ENCODE peak calls at places on chromosomes 5 and 9, in six cellular contexts. One of them, this sample, is unnamed.

GRCh38 chr9:95667789-95668188 is 151.0 kb upstream of the PTCH1 start:
- DNase-seq in adrenal gland: no peak
- DNase-seq in CD8-positive, alpha-beta memory T cell: no peak
- DNase-seq in fibroblast of lung: no peak
- DNase-seq in cardiac muscle cell: no peak
- DNase-seq in IMR-90: no peak
- DNase-seq in this sample: no peak

GRCh38 chr5:98997000-98997399 is 68.2 kb upstream of the CHD1 start:
- DNase-seq in adrenal gland: no peak
- DNase-seq in CD8-positive, alpha-beta memory T cell: no peak
- DNase-seq in fibroblast of lung: peak; percentile 17
- DNase-seq in cardiac muscle cell: no peak
- DNase-seq in IMR-90: peak; percentile 29
- DNase-seq in this sample: no peak

GRCh38 chr9:74804018-74804385 is 83.7 kb downstream of the TRPM6 start:
- DNase-seq in adrenal gland: no peak
- DNase-seq in CD8-positive, alpha-beta memory T cell: no peak
- DNase-seq in fibroblast of lung: no peak
- DNase-seq in cardiac muscle cell: no peak
- DNase-seq in IMR-90: no peak
- DNase-seq in this sample: no peak

GRCh38 chr5:150395690-150395979 is 17.1 kb downstream of the CD74 start:
- DNase-seq in adrenal gland: no peak
- DNase-seq in CD8-positive, alpha-beta memory T cell: no peak
- DNase-seq in fibroblast of lung: no peak
- DNase-seq in cardiac muscle cell: no peak
- DNase-seq in IMR-90: no peak
- DNase-seq in this sample: no peak

GRCh38 chr5:65722575-65723424 is 795 bp downstream of the NLN start:
- DNase-seq in adrenal gland: no peak
- DNase-seq in CD8-positive, alpha-beta memory T cell: no peak
- DNase-seq in fibroblast of lung: peak; percentile 75
- DNase-seq in cardiac muscle cell: peak; percentile 50
- DNase-seq in IMR-90: peak; percentile 63
- DNase-seq in this sample: no peak

GRCh38 chr5:146369691-146370090 is 31.1 kb downstream of the POU4F3 start:
- DNase-seq in adrenal gland: no peak
- DNase-seq in CD8-positive, alpha-beta memory T cell: no peak
- DNase-seq in fibroblast of lung: no peak
- DNase-seq in cardiac muscle cell: no peak
- DNase-seq in IMR-90: peak; percentile 53
- DNase-seq in this sample: no peak

GRCh38 chr9:4020747-4021296 is 279.0 kb downstream of the GLIS3 start:
- DNase-seq in adrenal gland: peak; percentile 57
- DNase-seq in CD8-positive, alpha-beta memory T cell: no peak
- DNase-seq in fibroblast of lung: no peak
- DNase-seq in cardiac muscle cell: peak; percentile 63
- DNase-seq in IMR-90: peak; percentile 3
- DNase-seq in this sample: no peak

GRCh38 chr5:153476767-153477166 is 13.7 kb upstream of the GRIA1 start:
- DNase-seq in adrenal gland: no peak
- DNase-seq in CD8-positive, alpha-beta memory T cell: no peak
- DNase-seq in fibroblast of lung: peak; percentile 90
- DNase-seq in cardiac muscle cell: no peak
- DNase-seq in IMR-90: peak; percentile 92
- DNase-seq in this sample: no peak

GRCh38 chr5:6861667-6862066 is 148.4 kb downstream of the TENT4A start:
- DNase-seq in adrenal gland: no peak
- DNase-seq in CD8-positive, alpha-beta memory T cell: no peak
- DNase-seq in fibroblast of lung: no peak
- DNase-seq in cardiac muscle cell: no peak
- DNase-seq in IMR-90: no peak
- DNase-seq in this sample: no peak

GRCh38 chr5:9714187-9714586 is 84.0 kb upstream of the TAS2R1 start:
- DNase-seq in adrenal gland: no peak
- DNase-seq in CD8-positive, alpha-beta memory T cell: no peak
- DNase-seq in fibroblast of lung: peak; percentile 12
- DNase-seq in cardiac muscle cell: no peak
- DNase-seq in IMR-90: peak; percentile 42
- DNase-seq in this sample: no peak

GRCh38 chr9:129490583-129491485 is 130.1 kb downstream of the C9orf50 start:
- DNase-seq in adrenal gland: no peak
- DNase-seq in CD8-positive, alpha-beta memory T cell: no peak
- DNase-seq in fibroblast of lung: no peak
- DNase-seq in cardiac muscle cell: no peak
- DNase-seq in IMR-90: no peak
- DNase-seq in this sample: no peak
- H3K27ac ChIP-seq in adrenal gland: peak overlapping the region; percentile 84
- H3K27ac ChIP-seq in CD8-positive, alpha-beta memory T cell: peak overlapping the region; percentile 99
- H3K27ac ChIP-seq in fibroblast of lung: peak overlapping the region; percentile 100
- H3K27ac ChIP-seq in cardiac muscle cell: no peak overlapping the region
- H3K27ac ChIP-seq in IMR-90: peak overlapping the region; percentile 99
- H3K27ac ChIP-seq in this sample: peak overlapping the region; percentile 100

GRCh38 chr9:120927125-120928014 is 774 bp upstream of the TRAF1 start:
- DNase-seq in adrenal gland: no peak
- DNase-seq in CD8-positive, alpha-beta memory T cell: no peak
- DNase-seq in fibroblast of lung: no peak
- DNase-seq in cardiac muscle cell: no peak
- DNase-seq in IMR-90: no peak
- DNase-seq in this sample: no peak

GRCh38 chr9:120926397-120926928 is at the start of gene TRAF1:
- DNase-seq in adrenal gland: no peak
- DNase-seq in CD8-positive, alpha-beta memory T cell: peak; percentile 62
- DNase-seq in fibroblast of lung: no peak
- DNase-seq in cardiac muscle cell: no peak
- DNase-seq in IMR-90: peak; percentile 45
- DNase-seq in this sample: no peak

GRCh38 chr9:120928015-120928719 is 1.6 kb upstream of the TRAF1 start:
- DNase-seq in adrenal gland: peak; percentile 84
- DNase-seq in CD8-positive, alpha-beta memory T cell: peak; percentile 68
- DNase-seq in fibroblast of lung: no peak
- DNase-seq in cardiac muscle cell: no peak
- DNase-seq in IMR-90: no peak
- DNase-seq in this sample: no peak

GRCh38 chr9:120929392-120929791 is 2.8 kb upstream of the TRAF1 start:
- DNase-seq in adrenal gland: peak; percentile 50
- DNase-seq in CD8-positive, alpha-beta memory T cell: no peak
- DNase-seq in fibroblast of lung: no peak
- DNase-seq in cardiac muscle cell: no peak
- DNase-seq in IMR-90: no peak
- DNase-seq in this sample: no peak

GRCh38 chr9:120928720-120929389 is 2.3 kb upstream of the TRAF1 start:
- DNase-seq in adrenal gland: peak; percentile 84
- DNase-seq in CD8-positive, alpha-beta memory T cell: peak; percentile 89
- DNase-seq in fibroblast of lung: no peak
- DNase-seq in cardiac muscle cell: peak; percentile 68
- DNase-seq in IMR-90: no peak
- DNase-seq in this sample: peak; percentile 53
- H3K27ac ChIP-seq in adrenal gland: peak overlapping the region; percentile 46
- H3K27ac ChIP-seq in CD8-positive, alpha-beta memory T cell: peak overlapping the region; percentile 85
- H3K27ac ChIP-seq in fibroblast of lung: peak overlapping the region; percentile 43
- H3K27ac ChIP-seq in cardiac muscle cell: peak overlapping the region; percentile 1
- H3K27ac ChIP-seq in IMR-90: no peak overlapping the region
- H3K27ac ChIP-seq in this sample: peak overlapping the region; percentile 93

GRCh38 chr9:7304596-7304995 is 495.0 kb downstream of the DMAC1 start:
- DNase-seq in adrenal gland: no peak
- DNase-seq in CD8-positive, alpha-beta memory T cell: no peak
- DNase-seq in fibroblast of lung: no peak
- DNase-seq in cardiac muscle cell: no peak
- DNase-seq in IMR-90: no peak
- DNase-seq in this sample: no peak
- H3K27ac ChIP-seq in adrenal gland: no peak overlapping the region
- H3K27ac ChIP-seq in CD8-positive, alpha-beta memory T cell: no peak overlapping the region
- H3K27ac ChIP-seq in fibroblast of lung: no peak overlapping the region
- H3K27ac ChIP-seq in cardiac muscle cell: no peak overlapping the region
- H3K27ac ChIP-seq in IMR-90: no peak overlapping the region
- H3K27ac ChIP-seq in this sample: no peak overlapping the region

GRCh38 chr9:126715382-126715781 is 89.5 kb upstream of the ZBTB43 start:
- DNase-seq in adrenal gland: no peak
- DNase-seq in CD8-positive, alpha-beta memory T cell: no peak
- DNase-seq in fibroblast of lung: no peak
- DNase-seq in cardiac muscle cell: no peak
- DNase-seq in IMR-90: no peak
- DNase-seq in this sample: no peak
- H3K27ac ChIP-seq in adrenal gland: no peak overlapping the region
- H3K27ac ChIP-seq in CD8-positive, alpha-beta memory T cell: no peak overlapping the region
- H3K27ac ChIP-seq in fibroblast of lung: no peak overlapping the region
- H3K27ac ChIP-seq in cardiac muscle cell: no peak overlapping the region
- H3K27ac ChIP-seq in IMR-90: no peak overlapping the region
- H3K27ac ChIP-seq in this sample: no peak overlapping the region

GRCh38 chr5:139404484-139404840 is 573 bp upstream of the SPATA24 start:
- DNase-seq in adrenal gland: no peak
- DNase-seq in CD8-positive, alpha-beta memory T cell: no peak
- DNase-seq in fibroblast of lung: no peak
- DNase-seq in cardiac muscle cell: no peak
- DNase-seq in IMR-90: no peak
- DNase-seq in this sample: no peak
- H3K27ac ChIP-seq in adrenal gland: peak overlapping the region; percentile 74
- H3K27ac ChIP-seq in CD8-positive, alpha-beta memory T cell: peak overlapping the region; percentile 81
- H3K27ac ChIP-seq in fibroblast of lung: peak overlapping the region; percentile 98
- H3K27ac ChIP-seq in cardiac muscle cell: peak overlapping the region; percentile 86
- H3K27ac ChIP-seq in IMR-90: peak overlapping the region; percentile 88
- H3K27ac ChIP-seq in this sample: peak overlapping the region; percentile 94

DNA sequence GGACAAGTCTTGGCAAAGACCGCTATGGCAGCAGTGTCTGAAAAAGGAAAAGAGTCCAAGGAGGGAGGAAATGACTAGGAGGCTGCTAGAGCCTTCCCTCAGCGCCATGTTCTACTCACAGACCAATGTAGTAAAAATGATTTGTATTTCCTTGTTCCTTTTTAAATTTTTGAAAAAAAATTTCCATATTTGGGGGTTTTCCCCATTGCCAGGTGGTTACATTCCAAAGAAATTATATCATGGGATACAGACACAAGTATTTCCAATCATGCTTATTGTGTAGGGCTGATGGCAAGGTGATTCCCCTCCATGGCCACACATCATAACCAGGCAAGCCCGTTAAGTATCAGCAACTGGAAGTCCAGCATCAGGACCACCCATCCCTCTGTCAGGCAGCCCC is 138.2 kb downstream of the PIP5K1B start:
- DNase-seq in adrenal gland: no peak
- DNase-seq in CD8-positive, alpha-beta memory T cell: no peak
- DNase-seq in fibroblast of lung: no peak
- DNase-seq in cardiac muscle cell: no peak
- DNase-seq in IMR-90: no peak
- DNase-seq in this sample: no peak
- H3K27ac ChIP-seq in adrenal gland: no peak overlapping the region
- H3K27ac ChIP-seq in CD8-positive, alpha-beta memory T cell: no peak overlapping the region
- H3K27ac ChIP-seq in fibroblast of lung: no peak overlapping the region
- H3K27ac ChIP-seq in cardiac muscle cell: no peak overlapping the region
- H3K27ac ChIP-seq in IMR-90: no peak overlapping the region
- H3K27ac ChIP-seq in this sample: no peak overlapping the region

GRCh38 chr5:113548396-113548795 is 34.9 kb downstream of the YTHDC2 start:
- DNase-seq in adrenal gland: no peak
- DNase-seq in CD8-positive, alpha-beta memory T cell: no peak
- DNase-seq in fibroblast of lung: no peak
- DNase-seq in cardiac muscle cell: no peak
- DNase-seq in IMR-90: no peak
- DNase-seq in this sample: no peak

GRCh38 chr5:113552137-113552536 is 38.6 kb downstream of the YTHDC2 start:
- DNase-seq in adrenal gland: no peak
- DNase-seq in CD8-positive, alpha-beta memory T cell: no peak
- DNase-seq in fibroblast of lung: no peak
- DNase-seq in cardiac muscle cell: no peak
- DNase-seq in IMR-90: no peak
- DNase-seq in this sample: no peak

GRCh38 chr5:113552620-113553019 is 39.1 kb downstream of the YTHDC2 start:
- DNase-seq in adrenal gland: no peak
- DNase-seq in CD8-positive, alpha-beta memory T cell: no peak
- DNase-seq in fibroblast of lung: no peak
- DNase-seq in cardiac muscle cell: no peak
- DNase-seq in IMR-90: no peak
- DNase-seq in this sample: no peak

DNA sequence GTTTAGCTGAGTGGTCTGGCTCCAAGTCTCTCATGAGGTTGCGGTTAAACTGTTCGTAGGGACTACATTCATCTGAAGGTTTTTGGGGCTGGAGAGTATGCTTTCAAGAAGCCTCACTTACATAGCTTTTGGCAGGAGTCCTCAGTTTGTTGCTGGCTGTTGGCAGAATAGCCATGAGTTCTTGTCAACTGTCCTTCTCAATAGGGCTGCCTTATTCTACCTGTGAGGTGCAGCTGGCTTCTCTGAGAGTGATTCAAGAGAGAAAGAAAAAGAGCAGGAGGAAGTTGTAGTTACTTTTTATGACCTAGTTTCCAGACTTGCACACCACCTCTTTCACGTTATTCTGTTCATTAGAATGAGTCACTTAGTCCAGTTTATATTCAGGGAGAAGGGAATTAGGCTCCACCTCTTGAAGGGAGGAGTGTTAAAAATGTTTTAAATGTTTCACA is 33.2 kb downstream of the YTHDC2 start:
- DNase-seq in adrenal gland: no peak
- DNase-seq in CD8-positive, alpha-beta memory T cell: no peak
- DNase-seq in fibroblast of lung: peak; percentile 66
- DNase-seq in cardiac muscle cell: no peak
- DNase-seq in IMR-90: peak; percentile 79
- DNase-seq in this sample: peak; percentile 18
- H3K27ac ChIP-seq in adrenal gland: no peak overlapping the region
- H3K27ac ChIP-seq in CD8-positive, alpha-beta memory T cell: no peak overlapping the region
- H3K27ac ChIP-seq in fibroblast of lung: peak overlapping the region; percentile 18
- H3K27ac ChIP-seq in cardiac muscle cell: peak overlapping the region; percentile 19
- H3K27ac ChIP-seq in IMR-90: peak overlapping the region; percentile 63
- H3K27ac ChIP-seq in this sample: peak overlapping the region; percentile 59

GRCh38 chr5:80963966-80964481 is 3.9 kb downstream of the RASGRF2 start:
- DNase-seq in adrenal gland: no peak
- DNase-seq in CD8-positive, alpha-beta memory T cell: no peak
- DNase-seq in fibroblast of lung: peak; percentile 69
- DNase-seq in cardiac muscle cell: no peak
- DNase-seq in IMR-90: peak; percentile 82
- DNase-seq in this sample: no peak

GRCh38 chr5:80962630-80963520 is 2.7 kb downstream of the RASGRF2 start:
- DNase-seq in adrenal gland: no peak
- DNase-seq in CD8-positive, alpha-beta memory T cell: no peak
- DNase-seq in fibroblast of lung: peak; percentile 19
- DNase-seq in cardiac muscle cell: no peak
- DNase-seq in IMR-90: no peak
- DNase-seq in this sample: no peak

GRCh38 chr5:80963521-80963895 is 3.3 kb downstream of the RASGRF2 start:
- DNase-seq in adrenal gland: no peak
- DNase-seq in CD8-positive, alpha-beta memory T cell: no peak
- DNase-seq in fibroblast of lung: no peak
- DNase-seq in cardiac muscle cell: no peak
- DNase-seq in IMR-90: peak; percentile 3
- DNase-seq in this sample: no peak

GRCh38 chr5:80964919-80965318 is 4.8 kb downstream of the RASGRF2 start:
- DNase-seq in adrenal gland: no peak
- DNase-seq in CD8-positive, alpha-beta memory T cell: no peak
- DNase-seq in fibroblast of lung: no peak
- DNase-seq in cardiac muscle cell: no peak
- DNase-seq in IMR-90: no peak
- DNase-seq in this sample: no peak

GRCh38 chr5:80964491-80964890 is 4.3 kb downstream of the RASGRF2 start:
- DNase-seq in adrenal gland: no peak
- DNase-seq in CD8-positive, alpha-beta memory T cell: no peak
- DNase-seq in fibroblast of lung: peak; percentile 67
- DNase-seq in cardiac muscle cell: no peak
- DNase-seq in IMR-90: peak; percentile 64
- DNase-seq in this sample: no peak
- H3K27ac ChIP-seq in adrenal gland: no peak overlapping the region
- H3K27ac ChIP-seq in CD8-positive, alpha-beta memory T cell: no peak overlapping the region
- H3K27ac ChIP-seq in fibroblast of lung: peak overlapping the region; percentile 44
- H3K27ac ChIP-seq in cardiac muscle cell: no peak overlapping the region
- H3K27ac ChIP-seq in IMR-90: peak overlapping the region; percentile 82
- H3K27ac ChIP-seq in this sample: no peak overlapping the region